ENCODE peak calls at places on chromosomes 13 and 19, in six cellular contexts. A is IMR-90, Q is H9, S is mesendoderm, F is neuronal stem cell, B is H1. W is an unnamed sample.

GRCh38 chr19:49851456-49852259 is 699 bp downstream of the PTOV1 start:
- DNase-seq in B (no peak), F (no peak), Q (peak; percentile 82), S (peak; percentile 75), A (no peak), W (no peak)

GRCh38 chr13:24911135-24911524 is 147.2 kb downstream of the RNF17 start:
- DNase-seq in F (no peak), S (no peak), Q (no peak), B (no peak), A (peak; percentile 74), W (peak; percentile 72)

GRCh38 chr19:33055718-33056117 is 9.0 kb downstream of the RHPN2 start:
- DNase-seq in Q (no peak), A (peak; percentile 49), S (peak; percentile 73), F (peak; percentile 21), B (no peak), W (no peak)

GRCh38 chr13:94620286-94620896 is 18.7 kb downstream of the GPR180 start:
- DNase-seq in F (peak; percentile 33), Q (no peak), S (peak; percentile 57), B (no peak), A (peak; percentile 41), W (peak; percentile 49)

GRCh38 chr13:52010890-52011689 is at the start of gene ATP7B:
- DNase-seq in Q (peak; percentile 62), F (peak; percentile 45), B (no peak), S (peak; percentile 63), A (no peak), W (peak; percentile 41)

GRCh38 chr19:2867025-2867991 is at the start of gene ZNF556:
- DNase-seq in B (no peak), A (no peak), Q (no peak), F (no peak), S (no peak), W (no peak)

GRCh38 chr13:48476674-48477073 is 56.2 kb downstream of the RCBTB2 start:
- DNase-seq in A (no peak), B (no peak), Q (no peak), F (no peak), S (no peak), W (no peak)

GRCh38 chr19:19591133-19591825 is 27.2 kb downstream of the PBX4 start:
- DNase-seq in F (no peak), S (peak; percentile 78), B (peak; percentile 39), A (peak; percentile 99), Q (peak; percentile 50), W (peak; percentile 99)

GRCh38 chr13:114088234-114088633 is 44.2 kb downstream of the RASA3 start:
- DNase-seq in Q (no peak), S (peak; percentile 86), F (no peak), A (no peak), B (no peak), W (no peak)

GRCh38 chr13:29511980-29512379 is 83.5 kb downstream of the SLC7A1 start:
- DNase-seq in A (peak; percentile 56), B (no peak), F (no peak), S (no peak), Q (no peak), W (no peak)

GRCh38 chr19:52778811-52779210 is 7.8 kb downstream of the ZNF600 start:
- DNase-seq in F (no peak), Q (no peak), B (no peak), A (peak; percentile 3), S (no peak), W (no peak)

GRCh38 chr19:2434721-2435265 is 7.4 kb upstream of the TIMM13 start:
- DNase-seq in B (no peak), F (no peak), A (no peak), S (no peak), Q (no peak), W (no peak)

GRCh38 chr13:111337741-111338140 is 17.3 kb downstream of the TEX29 start:
- DNase-seq in S (no peak), B (no peak), A (peak; percentile 19), Q (peak; percentile 9), F (no peak), W (no peak)

GRCh38 chr13:33401238-33401637 is 115.7 kb upstream of the STARD13 start:
- DNase-seq in F (no peak), S (no peak), Q (no peak), B (no peak), A (no peak), W (no peak)

GRCh38 chr19:31349160-31349881 is at the start of gene TSHZ3:
- DNase-seq in S (peak; percentile 93), A (peak; percentile 87), F (no peak), Q (peak; percentile 81), B (no peak), W (peak; percentile 91)

GRCh38 chr13:44523176-44524017 is 52.7 kb downstream of the TSC22D1 start:
- DNase-seq in F (no peak), Q (no peak), S (peak; percentile 27), A (peak; percentile 79), B (no peak), W (peak; percentile 72)

GRCh38 chr13:111506621-111507020 is 186.2 kb downstream of the TEX29 start:
- DNase-seq in A (no peak), Q (no peak), F (no peak), S (no peak), B (no peak), W (no peak)

GRCh38 chr13:50386527-50387123 is 371.4 kb downstream of the KCNRG start:
- DNase-seq in B (no peak), F (peak; percentile 24), A (peak; percentile 82), Q (no peak), S (peak; percentile 22), W (peak; percentile 49)

GRCh38 chr13:44232729-44233128 is 140.9 kb upstream of the SERP2 start:
- DNase-seq in S (no peak), F (no peak), Q (no peak), A (no peak), B (no peak), W (peak; percentile 73)

GRCh38 chr19:1275976-1276619 is 768 bp downstream of the FAM174C start:
- DNase-seq in F (no peak), B (no peak), A (no peak), S (no peak), Q (no peak), W (no peak)

GRCh38 chr19:1276620-1277007 is 1.3 kb downstream of the FAM174C start:
- DNase-seq in Q (no peak), F (no peak), A (no peak), S (no peak), B (no peak), W (no peak)

GRCh38 chr19:1274852-1275259 is 474 bp upstream of the FAM174C start:
- DNase-seq in A (no peak), F (no peak), B (no peak), S (no peak), Q (peak; percentile 66), W (no peak)

GRCh38 chr19:1274081-1274851 is 1.1 kb upstream of the FAM174C start:
- DNase-seq in B (no peak), A (no peak), Q (no peak), F (no peak), S (no peak), W (no peak)

GRCh38 chr19:1275260-1275975 is at the start of gene FAM174C:
- DNase-seq in S (peak; percentile 99), B (no peak), Q (peak; percentile 97), A (peak; percentile 97), F (peak; percentile 93), W (peak; percentile 98)
- H3K4ac ChIP-seq in S (peak within 1 kb of the TSS; percentile 40), B (peak within 1 kb of the TSS; percentile 95), Q (no peak within 1 kb of the TSS), A (peak within 1 kb of the TSS; percentile 89), F (peak within 1 kb of the TSS; percentile 97), W (peak within 1 kb of the TSS; percentile 98)

DNA sequence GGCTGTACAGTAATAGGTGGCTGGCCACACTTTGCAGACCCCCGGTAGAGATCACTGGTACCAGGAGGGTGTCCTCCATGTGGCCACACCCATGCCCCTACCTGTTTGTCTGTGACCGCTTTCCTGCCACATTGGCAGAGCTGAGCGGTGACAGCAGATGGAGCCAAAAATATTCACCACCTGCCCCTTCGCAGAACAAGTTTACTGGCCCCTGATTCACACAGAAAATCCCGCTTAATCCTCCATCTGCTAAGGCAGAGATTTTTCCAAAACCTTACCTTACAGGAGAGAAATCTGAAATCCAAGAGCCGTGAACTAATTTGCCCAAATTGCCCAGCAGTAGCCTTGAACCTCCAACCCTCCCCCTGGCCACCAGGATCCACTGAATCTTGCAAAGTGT is 52.1 kb downstream of the MYO9B start:
- DNase-seq in A (no peak), B (no peak), Q (no peak), F (no peak), S (no peak), W (no peak)
- H3K4ac ChIP-seq in A (no peak overlapping the region), B (no peak overlapping the region), Q (no peak overlapping the region), F (no peak overlapping the region), S (no peak overlapping the region), W (no peak overlapping the region)

GRCh38 chr19:40280608-40281221 is 4.4 kb downstream of the AKT2 start:
- DNase-seq in A (no peak), B (no peak), S (peak; percentile 57), F (no peak), Q (peak; percentile 61), W (no peak)

GRCh38 chr19:40282920-40283319 is 2.2 kb downstream of the AKT2 start:
- DNase-seq in A (peak; percentile 22), Q (no peak), F (no peak), B (no peak), S (no peak), W (no peak)

GRCh38 chr19:40279761-40280607 is 5.2 kb downstream of the AKT2 start:
- DNase-seq in B (no peak), S (peak; percentile 65), F (no peak), A (no peak), Q (no peak), W (no peak)

GRCh38 chr19:40282209-40282580 is 3.0 kb downstream of the AKT2 start:
- DNase-seq in B (no peak), A (no peak), S (no peak), F (no peak), Q (no peak), W (no peak)

GRCh38 chr19:40281381-40282208 is 3.5 kb downstream of the AKT2 start:
- DNase-seq in A (no peak), S (no peak), B (no peak), Q (no peak), F (no peak), W (no peak)
- H3K4ac ChIP-seq in A (no peak overlapping the region), S (no peak overlapping the region), B (no peak overlapping the region), Q (no peak overlapping the region), F (no peak overlapping the region), W (no peak overlapping the region)

DNA sequence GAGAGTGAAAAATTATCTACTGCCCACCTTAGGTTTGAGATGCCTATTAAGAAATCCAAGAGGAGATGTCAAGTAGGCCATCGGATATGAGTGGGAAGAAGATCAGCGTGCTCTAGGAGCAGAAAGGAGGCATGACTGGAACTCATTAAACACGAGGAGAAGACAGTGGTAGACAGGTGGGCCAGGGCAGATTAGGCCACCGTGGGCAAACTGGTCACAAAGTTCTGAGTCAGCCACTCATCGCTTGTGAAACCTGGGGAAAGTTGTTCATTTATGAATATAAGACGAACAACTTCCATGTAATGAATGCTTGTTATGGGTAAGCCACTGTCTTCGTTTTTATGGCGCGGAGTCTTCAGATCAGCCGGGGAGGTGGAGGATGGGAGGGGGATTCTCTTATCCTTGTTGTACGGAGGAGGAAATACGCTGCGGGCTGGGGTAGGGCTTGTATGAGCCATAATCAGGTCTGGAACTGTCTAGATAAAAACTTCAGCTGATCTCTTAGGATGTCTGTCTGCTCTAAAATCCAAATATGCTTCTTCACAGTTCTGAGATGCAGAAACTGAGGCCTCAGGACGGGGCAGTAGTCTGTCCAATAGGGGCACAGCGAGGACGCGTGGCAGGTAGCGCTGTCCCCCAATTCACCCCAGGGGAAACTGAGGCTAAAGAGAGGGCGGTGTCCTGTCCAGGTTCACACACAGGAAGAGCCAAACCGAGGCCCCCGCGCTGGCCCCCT is 1.1 kb upstream of the ZNF444 start:
- DNase-seq in S (no peak), F (no peak), A (no peak), Q (no peak), B (no peak), W (peak; percentile 15)
- H3K4ac ChIP-seq in S (no peak overlapping the region), F (no peak overlapping the region), A (peak overlapping the region; percentile 62), Q (no peak overlapping the region), B (no peak overlapping the region), W (peak overlapping the region; percentile 90)

GRCh38 chr19:10748924-10749434 is 31.1 kb downstream of the DNM2 start:
- DNase-seq in A (no peak), S (no peak), B (no peak), F (no peak), Q (no peak), W (peak; percentile 43)
- H3K4ac ChIP-seq in A (no peak overlapping the region), S (no peak overlapping the region), B (no peak overlapping the region), F (no peak overlapping the region), Q (no peak overlapping the region), W (no peak overlapping the region)

W was measured in mesenchymal stem cell.